ENCODE peak calls at places on chromosome 3, in eight cellular contexts. One of them, this sample, is unnamed.

GRCh38 chr3:74469151-74469550 is 145.3 kb downstream of the CNTN3 start:
- DNase-seq in IMR-90: peak; percentile 68
- DNase-seq in uterus: no peak
- DNase-seq in heart right ventricle: no peak
- DNase-seq in neural progenitor cell: no peak
- DNase-seq in HFF-Myc: no peak
- DNase-seq in AG09309: peak; percentile 46
- DNase-seq in hepatocyte: no peak
- DNase-seq in this sample: no peak

GRCh38 chr3:50292159-50292923 is at the start of gene IFRD2:
- DNase-seq in IMR-90: peak; percentile 97
- DNase-seq in neural progenitor cell: peak; percentile 99
- DNase-seq in hepatocyte: peak; percentile 98
- DNase-seq in AG09309: peak; percentile 85
- DNase-seq in uterus: peak; percentile 96
- DNase-seq in heart right ventricle: peak; percentile 97
- DNase-seq in HFF-Myc: peak; percentile 95
- DNase-seq in this sample: peak; percentile 92

GRCh38 chr3:183161552-183162345 is 785 bp downstream of the LAMP3 start:
- DNase-seq in heart right ventricle: no peak
- DNase-seq in HFF-Myc: no peak
- DNase-seq in IMR-90: no peak
- DNase-seq in uterus: no peak
- DNase-seq in neural progenitor cell: peak; percentile 77
- DNase-seq in AG09309: no peak
- DNase-seq in hepatocyte: peak; percentile 44
- DNase-seq in this sample: no peak

GRCh38 chr3:39757312-39757711 is 52.1 kb upstream of the MYRIP start:
- DNase-seq in hepatocyte: no peak
- DNase-seq in HFF-Myc: no peak
- DNase-seq in neural progenitor cell: no peak
- DNase-seq in uterus: no peak
- DNase-seq in heart right ventricle: no peak
- DNase-seq in IMR-90: no peak
- DNase-seq in AG09309: no peak
- DNase-seq in this sample: no peak

GRCh38 chr3:163018067-163018466 is 1521.5 kb downstream of the OTOL1 start:
- DNase-seq in HFF-Myc: no peak
- DNase-seq in neural progenitor cell: no peak
- DNase-seq in AG09309: no peak
- DNase-seq in hepatocyte: no peak
- DNase-seq in uterus: no peak
- DNase-seq in heart right ventricle: no peak
- DNase-seq in IMR-90: no peak
- DNase-seq in this sample: no peak

GRCh38 chr3:52121459-52121795 is 32.8 kb downstream of the POC1A start:
- DNase-seq in AG09309: no peak
- DNase-seq in IMR-90: no peak
- DNase-seq in uterus: no peak
- DNase-seq in heart right ventricle: peak; percentile 71
- DNase-seq in neural progenitor cell: no peak
- DNase-seq in HFF-Myc: no peak
- DNase-seq in hepatocyte: no peak
- DNase-seq in this sample: no peak

GRCh38 chr3:147383617-147384016 is 22.7 kb downstream of the ZIC4 start:
- DNase-seq in HFF-Myc: no peak
- DNase-seq in IMR-90: no peak
- DNase-seq in neural progenitor cell: peak; percentile 68
- DNase-seq in AG09309: no peak
- DNase-seq in heart right ventricle: no peak
- DNase-seq in uterus: no peak
- DNase-seq in hepatocyte: no peak
- DNase-seq in this sample: no peak

GRCh38 chr3:76942096-76942495 is 97.8 kb upstream of the ROBO2 start:
- DNase-seq in HFF-Myc: no peak
- DNase-seq in neural progenitor cell: no peak
- DNase-seq in IMR-90: no peak
- DNase-seq in hepatocyte: peak; percentile 13
- DNase-seq in heart right ventricle: no peak
- DNase-seq in AG09309: no peak
- DNase-seq in uterus: no peak
- DNase-seq in this sample: no peak

GRCh38 chr3:195856410-195857084 is 44.8 kb upstream of the MUC4 start:
- DNase-seq in HFF-Myc: no peak
- DNase-seq in heart right ventricle: no peak
- DNase-seq in neural progenitor cell: no peak
- DNase-seq in hepatocyte: no peak
- DNase-seq in uterus: no peak
- DNase-seq in AG09309: no peak
- DNase-seq in IMR-90: no peak
- DNase-seq in this sample: no peak

GRCh38 chr3:113600418-113601185 is 68.2 kb downstream of the SIDT1 start:
- DNase-seq in IMR-90: no peak
- DNase-seq in uterus: peak; percentile 16
- DNase-seq in heart right ventricle: no peak
- DNase-seq in AG09309: no peak
- DNase-seq in HFF-Myc: no peak
- DNase-seq in neural progenitor cell: no peak
- DNase-seq in hepatocyte: no peak
- DNase-seq in this sample: no peak

GRCh38 chr3:156474560-156475389 is 80.1 kb downstream of the SSR3 start:
- DNase-seq in AG09309: no peak
- DNase-seq in hepatocyte: no peak
- DNase-seq in heart right ventricle: no peak
- DNase-seq in IMR-90: no peak
- DNase-seq in HFF-Myc: no peak
- DNase-seq in uterus: no peak
- DNase-seq in neural progenitor cell: peak; percentile 65
- DNase-seq in this sample: no peak

GRCh38 chr3:181709537-181710279 is 2.0 kb upstream of the SOX2 start:
- DNase-seq in HFF-Myc: peak; percentile 2
- DNase-seq in hepatocyte: peak; percentile 88
- DNase-seq in heart right ventricle: peak; percentile 68
- DNase-seq in IMR-90: peak; percentile 44
- DNase-seq in uterus: peak; percentile 55
- DNase-seq in AG09309: no peak
- DNase-seq in neural progenitor cell: peak; percentile 91
- DNase-seq in this sample: no peak

GRCh38 chr3:187616307-187616939 is 53.8 kb downstream of the SST start:
- DNase-seq in IMR-90: peak; percentile 55
- DNase-seq in hepatocyte: peak; percentile 63
- DNase-seq in HFF-Myc: peak; percentile 30
- DNase-seq in uterus: no peak
- DNase-seq in neural progenitor cell: peak; percentile 76
- DNase-seq in AG09309: peak; percentile 24
- DNase-seq in heart right ventricle: peak; percentile 34
- DNase-seq in this sample: no peak

GRCh38 chr3:168239287-168239686 is 143.6 kb upstream of the GOLIM4 start:
- DNase-seq in heart right ventricle: no peak
- DNase-seq in hepatocyte: no peak
- DNase-seq in IMR-90: no peak
- DNase-seq in HFF-Myc: no peak
- DNase-seq in AG09309: no peak
- DNase-seq in neural progenitor cell: no peak
- DNase-seq in uterus: no peak
- DNase-seq in this sample: no peak

GRCh38 chr3:152728346-152728980 is 106.5 kb upstream of the P2RY1 start:
- DNase-seq in HFF-Myc: no peak
- DNase-seq in neural progenitor cell: no peak
- DNase-seq in hepatocyte: no peak
- DNase-seq in heart right ventricle: no peak
- DNase-seq in uterus: no peak
- DNase-seq in IMR-90: no peak
- DNase-seq in AG09309: no peak
- DNase-seq in this sample: no peak

DNA sequence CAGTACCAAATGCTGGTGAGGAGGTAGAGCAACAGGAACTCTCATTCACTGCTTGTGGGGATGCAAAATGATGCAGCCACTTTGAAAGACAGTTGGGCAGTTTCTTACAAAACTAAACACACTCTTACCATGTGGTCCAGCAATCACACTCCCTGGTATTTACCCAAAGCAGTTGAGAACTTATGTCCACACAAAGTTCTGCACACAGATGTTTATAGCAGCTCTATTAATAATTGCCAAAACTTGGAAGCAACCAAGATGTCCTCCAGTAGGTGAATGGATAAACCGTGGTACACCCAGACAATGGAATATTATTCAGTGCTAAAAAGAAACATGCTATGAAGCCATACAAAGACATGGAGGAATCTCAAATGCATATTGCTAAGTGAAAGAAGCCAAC is 139.1 kb upstream of the SLC6A11 start:
- DNase-seq in HFF-Myc: no peak
- DNase-seq in hepatocyte: no peak
- DNase-seq in AG09309: no peak
- DNase-seq in neural progenitor cell: no peak
- DNase-seq in uterus: no peak
- DNase-seq in IMR-90: no peak
- DNase-seq in heart right ventricle: no peak
- DNase-seq in this sample: no peak
- H3K4me3 ChIP-seq in HFF-Myc: no peak overlapping the region
- H3K4me3 ChIP-seq in hepatocyte: no peak overlapping the region
- H3K4me3 ChIP-seq in AG09309: no peak overlapping the region
- H3K4me3 ChIP-seq in neural progenitor cell: no peak overlapping the region
- H3K4me3 ChIP-seq in uterus: no peak overlapping the region
- H3K4me3 ChIP-seq in IMR-90: no peak overlapping the region
- H3K4me3 ChIP-seq in heart right ventricle: no peak overlapping the region
- H3K4me3 ChIP-seq in this sample: no peak overlapping the region

GRCh38 chr3:194574639-194575483 is 58.4 kb downstream of the TMEM44 start:
- DNase-seq in HFF-Myc: no peak
- DNase-seq in heart right ventricle: no peak
- DNase-seq in AG09309: no peak
- DNase-seq in neural progenitor cell: no peak
- DNase-seq in IMR-90: peak; percentile 83
- DNase-seq in uterus: no peak
- DNase-seq in hepatocyte: no peak
- DNase-seq in this sample: no peak
- TF ChIP-seq CTCF in HFF-Myc: peak; percentile 9
- TF ChIP-seq CTCF in heart right ventricle: peak; percentile 7
- TF ChIP-seq CTCF in AG09309: peak; percentile 23
- TF ChIP-seq CTCF in neural progenitor cell: no peak
- TF ChIP-seq CTCF in IMR-90: peak; percentile 31
- TF ChIP-seq CTCF in uterus: no peak
- TF ChIP-seq CTCF in hepatocyte: no peak
- TF ChIP-seq CTCF in this sample: peak; percentile 42

GRCh38 chr3:11195721-11196332 is 41.5 kb downstream of the HRH1 start:
- DNase-seq in neural progenitor cell: peak; percentile 47
- DNase-seq in heart right ventricle: no peak
- DNase-seq in hepatocyte: peak; percentile 41
- DNase-seq in IMR-90: peak; percentile 56
- DNase-seq in AG09309: no peak
- DNase-seq in HFF-Myc: no peak
- DNase-seq in uterus: no peak
- DNase-seq in this sample: no peak
- H3K4me3 ChIP-seq in neural progenitor cell: no peak overlapping the region
- H3K4me3 ChIP-seq in heart right ventricle: no peak overlapping the region
- H3K4me3 ChIP-seq in hepatocyte: no peak overlapping the region
- H3K4me3 ChIP-seq in IMR-90: peak overlapping the region; percentile 11
- H3K4me3 ChIP-seq in AG09309: peak overlapping the region; percentile 31
- H3K4me3 ChIP-seq in HFF-Myc: peak overlapping the region; percentile 14
- H3K4me3 ChIP-seq in uterus: no peak overlapping the region
- H3K4me3 ChIP-seq in this sample: no peak overlapping the region

GRCh38 chr3:47804571-47804970 is 1.6 kb downstream of the DHX30 start:
- DNase-seq in IMR-90: no peak
- DNase-seq in uterus: no peak
- DNase-seq in heart right ventricle: no peak
- DNase-seq in AG09309: no peak
- DNase-seq in hepatocyte: no peak
- DNase-seq in HFF-Myc: no peak
- DNase-seq in neural progenitor cell: no peak
- DNase-seq in this sample: no peak

GRCh38 chr3:47802734-47803477 is at the start of gene DHX30:
- DNase-seq in heart right ventricle: peak; percentile 88
- DNase-seq in AG09309: no peak
- DNase-seq in neural progenitor cell: peak; percentile 91
- DNase-seq in IMR-90: peak; percentile 84
- DNase-seq in uterus: peak; percentile 88
- DNase-seq in hepatocyte: peak; percentile 94
- DNase-seq in HFF-Myc: no peak
- DNase-seq in this sample: peak; percentile 42

GRCh38 chr3:47794585-47794984 is 8.4 kb upstream of the DHX30 start:
- DNase-seq in IMR-90: no peak
- DNase-seq in neural progenitor cell: no peak
- DNase-seq in uterus: no peak
- DNase-seq in hepatocyte: no peak
- DNase-seq in HFF-Myc: no peak
- DNase-seq in heart right ventricle: no peak
- DNase-seq in AG09309: no peak
- DNase-seq in this sample: no peak

GRCh38 chr3:47803478-47804025 is 614 bp downstream of the DHX30 start:
- DNase-seq in hepatocyte: no peak
- DNase-seq in heart right ventricle: no peak
- DNase-seq in uterus: no peak
- DNase-seq in AG09309: no peak
- DNase-seq in HFF-Myc: no peak
- DNase-seq in IMR-90: no peak
- DNase-seq in neural progenitor cell: no peak
- DNase-seq in this sample: no peak

DNA sequence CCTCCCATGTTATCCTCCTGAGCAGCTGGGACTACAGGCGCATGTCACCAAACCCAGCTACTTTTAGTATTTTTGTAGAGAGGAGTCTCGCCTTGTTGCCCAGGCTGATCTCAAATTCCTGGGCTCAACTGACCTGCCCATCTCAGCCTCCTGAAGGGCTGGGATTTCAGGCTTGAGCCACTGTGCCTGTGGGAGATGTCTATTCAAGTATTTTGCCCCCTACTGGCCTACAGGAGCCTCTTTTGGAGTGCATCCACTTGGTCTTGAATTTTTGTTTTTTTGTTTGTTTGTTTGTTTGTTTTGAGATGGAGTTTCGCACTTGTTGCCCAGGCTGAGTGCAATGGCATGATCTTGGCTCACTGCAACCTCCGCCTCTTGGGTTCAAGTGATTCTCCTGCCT is 3.2 kb upstream of the DHX30 start:
- DNase-seq in neural progenitor cell: peak; percentile 60
- DNase-seq in hepatocyte: no peak
- DNase-seq in uterus: no peak
- DNase-seq in AG09309: no peak
- DNase-seq in heart right ventricle: no peak
- DNase-seq in HFF-Myc: no peak
- DNase-seq in IMR-90: no peak
- DNase-seq in this sample: no peak
- TF ChIP-seq CTCF in neural progenitor cell: peak; percentile 53
- TF ChIP-seq CTCF in hepatocyte: peak; percentile 11
- TF ChIP-seq CTCF in uterus: no peak
- TF ChIP-seq CTCF in AG09309: peak; percentile 39
- TF ChIP-seq CTCF in heart right ventricle: no peak
- TF ChIP-seq CTCF in HFF-Myc: peak; percentile 23
- TF ChIP-seq CTCF in IMR-90: peak; percentile 12
- TF ChIP-seq CTCF in this sample: peak; percentile 35